ENCODE peak calls at places on chromosomes 13 and 19, in eight cellular contexts. F, S, U, Q, H, L, A and W are unnamed samples.

GRCh38 chr19:55605637-55606470 is at the start of gene ZNF865:
- DNase-seq in F (peak), S (peak), U (peak), Q (peak), H (peak), L (peak), A (peak), W (peak)

GRCh38 chr13:36493046-36493445 is 60.8 kb downstream of the CCNA1 start:
- DNase-seq in F (no peak), S (no peak), U (no peak), Q (no peak), H (no peak), L (no peak), A (no peak), W (no peak)

GRCh38 chr13:85970727-85971126 is 171.5 kb upstream of the SLITRK6 start:
- DNase-seq in F (no peak), S (peak), U (peak), Q (no peak), H (no peak), L (no peak), A (no peak), W (no peak)

GRCh38 chr13:43307921-43308433 is 284.6 kb downstream of the DNAJC15 start:
- DNase-seq in F (peak), S (peak), U (peak), Q (no peak), H (peak), L (peak), A (peak), W (peak)

GRCh38 chr19:40689339-40690049 is 957 bp downstream of the NUMBL start:
- DNase-seq in F (no peak), S (peak), U (no peak), Q (peak), H (peak), L (peak), A (no peak), W (no peak)

GRCh38 chr19:58334691-58335249 is 8.0 kb downstream of the ZSCAN22 start:
- DNase-seq in F (no peak), S (no peak), U (no peak), Q (no peak), H (no peak), L (no peak), A (no peak), W (no peak)

GRCh38 chr13:39451860-39452301 is 151.1 kb downstream of the LHFPL6 start:
- DNase-seq in F (no peak), S (peak), U (peak), Q (no peak), H (peak), L (peak), A (no peak), W (peak)

GRCh38 chr13:51826606-51827005 is 18.4 kb downstream of the TMEM272 start:
- DNase-seq in F (no peak), S (no peak), U (no peak), Q (no peak), H (no peak), L (no peak), A (no peak), W (no peak)

GRCh38 chr19:7670790-7671189 is 1.9 kb downstream of the RETN start:
- DNase-seq in F (no peak), S (no peak), U (no peak), Q (peak), H (no peak), L (no peak), A (no peak), W (no peak)

GRCh38 chr13:21849323-21849722 is 178.4 kb downstream of the FGF9 start:
- DNase-seq in F (no peak), S (peak), U (no peak), Q (no peak), H (no peak), L (no peak), A (no peak), W (no peak)

GRCh38 chr19:43711751-43712355 is 4.0 kb upstream of the IRGC start:
- DNase-seq in F (no peak), S (peak), U (no peak), Q (no peak), H (no peak), L (no peak), A (no peak), W (no peak)

GRCh38 chr13:60139272-60139671 is 24.5 kb downstream of the DIAPH3 start:
- DNase-seq in F (no peak), S (no peak), U (peak), Q (no peak), H (peak), L (peak), A (no peak), W (no peak)

GRCh38 chr13:75404721-75405120 is 77.2 kb downstream of the TBC1D4 start:
- DNase-seq in F (no peak), S (no peak), U (no peak), Q (no peak), H (no peak), L (no peak), A (no peak), W (no peak)

GRCh38 chr13:33310245-33311038 is 24.9 kb upstream of the STARD13 start:
- DNase-seq in F (no peak), S (no peak), U (no peak), Q (no peak), H (no peak), L (no peak), A (no peak), W (no peak)

GRCh38 chr13:40961224-40961623 is 57.9 kb downstream of the ELF1 start:
- DNase-seq in F (no peak), S (no peak), U (no peak), Q (no peak), H (no peak), L (no peak), A (no peak), W (no peak)

GRCh38 chr13:36074659-36075058 is 56.5 kb downstream of the DCLK1 start:
- DNase-seq in F (no peak), S (no peak), U (peak), Q (no peak), H (peak), L (no peak), A (no peak), W (no peak)

GRCh38 chr13:106710267-106710666 is 142.3 kb upstream of the ARGLU1 start:
- DNase-seq in F (no peak), S (peak), U (peak), Q (no peak), H (peak), L (no peak), A (no peak), W (peak)

GRCh38 chr19:30330266-30330665 is 41.9 kb upstream of the ZNF536 start:
- DNase-seq in F (no peak), S (no peak), U (no peak), Q (no peak), H (no peak), L (no peak), A (no peak), W (no peak)

GRCh38 chr13:52994051-52994450 is 34.6 kb upstream of the OLFM4 start:
- DNase-seq in F (no peak), S (no peak), U (no peak), Q (no peak), H (no peak), L (no peak), A (no peak), W (no peak)

GRCh38 chr13:45206340-45206739 is 5.5 kb upstream of the KCTD4 start:
- DNase-seq in F (peak), S (peak), U (peak), Q (no peak), H (peak), L (peak), A (peak), W (peak)

GRCh38 chr19:410243-410781 is 1.4 kb upstream of the C2CD4C start:
- DNase-seq in F (no peak), S (no peak), U (no peak), Q (peak), H (no peak), L (no peak), A (no peak), W (no peak)

GRCh38 chr13:113906566-113906965 is 42.7 kb upstream of the GAS6 start:
- DNase-seq in F (no peak), S (no peak), U (no peak), Q (peak), H (no peak), L (no peak), A (no peak), W (no peak)

GRCh38 chr13:40494932-40495619 is 171.4 kb downstream of the FOXO1 start:
- DNase-seq in F (no peak), S (no peak), U (no peak), Q (no peak), H (no peak), L (no peak), A (no peak), W (no peak)

GRCh38 chr19:55688422-55689218 is 13.6 kb downstream of the EPN1 start:
- DNase-seq in F (no peak), S (no peak), U (no peak), Q (no peak), H (no peak), L (no peak), A (no peak), W (no peak)

GRCh38 chr13:63044617-63045016 is 1629.0 kb upstream of the PCDH20 start:
- DNase-seq in F (no peak), S (no peak), U (no peak), Q (no peak), H (no peak), L (no peak), A (no peak), W (no peak)

GRCh38 chr13:93079294-93079693 is 147.3 kb upstream of the GPC6 start:
- DNase-seq in F (no peak), S (peak), U (peak), Q (no peak), H (peak), L (peak), A (no peak), W (peak)

GRCh38 chr19:52535831-52536800 is 8.6 kb downstream of the ZNF808 start:
- DNase-seq in F (peak), S (peak), U (peak), Q (peak), H (peak), L (peak), A (peak), W (peak)

GRCh38 chr13:47109028-47109427 is 212.2 kb upstream of the HTR2A start:
- DNase-seq in F (no peak), S (peak), U (no peak), Q (no peak), H (peak), L (no peak), A (no peak), W (no peak)

GRCh38 chr19:53549354-53549753 is 11.4 kb downstream of the ZNF331 start:
- DNase-seq in F (peak), S (peak), U (peak), Q (no peak), H (peak), L (peak), A (no peak), W (no peak)

GRCh38 chr19:19626516-19627441 is 1.2 kb downstream of the LPAR2 start:
- DNase-seq in F (no peak), S (no peak), U (no peak), Q (no peak), H (no peak), L (no peak), A (no peak), W (no peak)

GRCh38 chr19:19627442-19627715 is 641 bp downstream of the LPAR2 start:
- DNase-seq in F (no peak), S (no peak), U (no peak), Q (no peak), H (no peak), L (no peak), A (no peak), W (no peak)

GRCh38 chr19:19628499-19629134 is 597 bp upstream of the LPAR2 start:
- DNase-seq in F (no peak), S (peak), U (peak), Q (peak), H (peak), L (peak), A (no peak), W (no peak)

GRCh38 chr19:19630062-19630414 is 2.0 kb upstream of the LPAR2 start:
- DNase-seq in F (no peak), S (no peak), U (no peak), Q (no peak), H (no peak), L (no peak), A (no peak), W (no peak)

DNA sequence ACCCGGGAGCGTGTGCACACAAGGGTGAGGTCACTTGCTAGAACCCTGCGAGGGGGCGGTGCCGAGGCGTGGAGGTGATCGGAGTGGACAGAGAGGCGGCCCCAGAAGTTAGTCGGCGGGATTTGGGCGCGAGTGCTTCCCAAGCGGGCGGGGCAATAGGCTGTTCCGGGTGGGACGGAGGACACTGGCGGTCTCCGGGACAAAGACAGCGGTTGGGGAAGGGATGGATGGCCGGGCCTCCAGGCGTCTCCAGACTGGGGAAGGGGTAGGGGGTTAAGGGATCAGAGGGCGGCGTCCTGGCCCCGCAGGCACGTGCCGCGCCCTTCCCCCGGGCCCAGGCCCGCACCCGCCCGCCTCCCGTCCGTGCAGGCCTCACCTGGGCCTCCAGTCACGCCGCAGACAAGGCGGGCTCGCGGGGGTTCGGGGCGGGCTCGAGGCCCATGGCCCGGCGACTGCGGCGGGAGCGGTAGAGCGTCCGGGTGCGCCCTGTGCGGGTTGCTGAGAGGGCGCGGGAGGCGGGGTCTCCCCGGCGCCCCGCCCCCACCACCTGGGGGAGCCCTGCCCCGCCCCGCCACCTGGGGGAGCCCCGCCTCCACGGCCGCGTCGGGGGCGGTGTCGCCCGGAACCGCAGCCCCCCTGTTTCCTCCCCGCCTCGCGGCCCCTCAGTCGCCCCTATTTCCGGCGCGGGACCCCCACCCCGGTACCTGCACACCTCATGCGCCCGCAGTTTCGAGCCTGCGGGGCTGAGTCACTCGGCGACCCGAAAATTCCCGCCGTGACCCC is at the start of gene LPAR2:
- DNase-seq in F (no peak), S (no peak), U (no peak), Q (peak), H (peak), L (no peak), A (no peak), W (no peak)
- TF ChIP-seq CTCF in F (no peak), S (no peak), U (no peak), Q (no peak), H (no peak), L (no peak), A (no peak), W (no peak)

DNA sequence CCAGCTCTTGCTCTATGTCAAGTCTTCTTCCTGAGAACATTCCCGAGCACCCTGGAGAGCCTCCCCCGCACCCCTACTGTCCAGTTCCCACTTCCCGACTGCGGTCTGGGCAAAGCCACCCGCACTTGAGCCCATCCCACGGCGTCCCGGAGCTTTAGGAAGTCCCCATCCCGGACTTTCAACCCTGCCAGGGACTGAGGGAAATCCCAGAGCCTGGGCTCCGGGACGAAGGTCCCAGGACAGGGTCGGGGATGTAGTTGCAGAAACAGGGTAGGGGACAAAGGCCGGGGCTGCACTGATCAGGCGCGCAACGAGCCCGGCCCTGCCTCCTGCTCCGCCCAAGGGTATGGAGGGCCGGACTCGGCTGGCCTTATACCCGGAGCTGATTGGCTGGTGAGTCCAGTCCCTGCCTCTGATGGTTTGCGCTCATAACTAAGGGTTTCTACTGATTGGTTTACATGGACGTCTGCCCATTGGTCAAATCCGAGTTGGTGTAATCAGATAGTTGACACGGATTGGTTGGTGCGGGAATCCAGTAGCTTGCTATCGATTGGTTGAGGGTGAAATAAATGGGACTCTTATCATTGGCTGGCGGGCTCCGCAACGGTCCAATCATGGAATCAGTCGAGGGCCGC is 824 bp upstream of the MPND start:
- DNase-seq in F (peak), S (peak), U (peak), Q (peak), H (peak), L (peak), A (peak), W (peak)
- TF ChIP-seq CTCF in F (no peak), S (no peak), U (no peak), Q (no peak), H (no peak), L (no peak), A (no peak), W (no peak)

GRCh38 chr19:1748115-1748702 is 5.1 kb upstream of the ONECUT3 start:
- DNase-seq in F (no peak), S (no peak), U (no peak), Q (peak), H (no peak), L (no peak), A (no peak), W (no peak)
- TF ChIP-seq CTCF in F (no peak), S (no peak), U (no peak), Q (no peak), H (no peak), L (no peak), A (no peak), W (no peak)

DNA sequence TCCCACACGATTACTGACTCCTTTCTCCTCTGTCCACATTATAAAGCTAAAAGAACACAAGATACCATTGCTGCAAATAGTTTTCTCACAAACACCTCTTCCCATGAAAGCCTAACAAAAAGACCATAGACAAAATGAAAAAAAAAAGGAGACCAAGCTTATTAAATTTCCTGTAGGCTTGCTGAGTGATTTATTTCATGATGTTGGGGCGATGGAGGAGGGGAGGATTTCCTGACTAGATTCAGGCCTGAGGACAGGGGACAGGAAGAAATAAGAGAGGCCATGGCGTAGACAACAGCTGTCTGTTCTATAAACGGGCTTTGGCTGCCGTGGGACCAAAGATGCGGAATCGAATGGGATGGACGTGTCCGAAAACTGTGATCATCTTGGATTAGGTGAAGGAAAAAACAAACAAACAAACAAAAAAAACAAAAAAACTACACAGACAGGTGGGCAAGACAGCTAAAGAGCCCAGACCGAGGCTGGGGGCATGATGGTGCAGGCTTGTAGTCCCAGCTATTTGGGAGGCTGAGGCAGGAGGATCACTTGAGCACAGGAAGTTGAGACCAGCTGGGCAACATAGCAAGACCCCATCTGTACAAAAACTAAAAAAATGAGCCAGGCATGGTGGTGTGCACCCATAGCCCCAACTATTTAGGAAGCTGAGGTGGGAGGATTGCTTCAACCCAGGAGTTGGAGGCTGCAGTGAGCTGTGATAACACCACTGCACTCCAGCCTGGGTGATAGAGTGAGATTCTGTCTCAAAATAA is 5.3 kb downstream of the TMPRSS9 start:
- DNase-seq in F (no peak), S (no peak), U (no peak), Q (no peak), H (no peak), L (no peak), A (no peak), W (no peak)
- TF ChIP-seq CTCF in F (no peak), S (no peak), U (no peak), Q (no peak), H (no peak), L (no peak), A (no peak), W (no peak)

GRCh38 chr13:96796234-96796633 is 198.0 kb downstream of the OXGR1 start:
- DNase-seq in F (no peak), S (peak), U (no peak), Q (no peak), H (no peak), L (no peak), A (no peak), W (no peak)
- TF ChIP-seq CTCF in F (no peak), S (peak), U (peak), Q (no peak), H (peak), L (peak), A (no peak), W (no peak)

DNA sequence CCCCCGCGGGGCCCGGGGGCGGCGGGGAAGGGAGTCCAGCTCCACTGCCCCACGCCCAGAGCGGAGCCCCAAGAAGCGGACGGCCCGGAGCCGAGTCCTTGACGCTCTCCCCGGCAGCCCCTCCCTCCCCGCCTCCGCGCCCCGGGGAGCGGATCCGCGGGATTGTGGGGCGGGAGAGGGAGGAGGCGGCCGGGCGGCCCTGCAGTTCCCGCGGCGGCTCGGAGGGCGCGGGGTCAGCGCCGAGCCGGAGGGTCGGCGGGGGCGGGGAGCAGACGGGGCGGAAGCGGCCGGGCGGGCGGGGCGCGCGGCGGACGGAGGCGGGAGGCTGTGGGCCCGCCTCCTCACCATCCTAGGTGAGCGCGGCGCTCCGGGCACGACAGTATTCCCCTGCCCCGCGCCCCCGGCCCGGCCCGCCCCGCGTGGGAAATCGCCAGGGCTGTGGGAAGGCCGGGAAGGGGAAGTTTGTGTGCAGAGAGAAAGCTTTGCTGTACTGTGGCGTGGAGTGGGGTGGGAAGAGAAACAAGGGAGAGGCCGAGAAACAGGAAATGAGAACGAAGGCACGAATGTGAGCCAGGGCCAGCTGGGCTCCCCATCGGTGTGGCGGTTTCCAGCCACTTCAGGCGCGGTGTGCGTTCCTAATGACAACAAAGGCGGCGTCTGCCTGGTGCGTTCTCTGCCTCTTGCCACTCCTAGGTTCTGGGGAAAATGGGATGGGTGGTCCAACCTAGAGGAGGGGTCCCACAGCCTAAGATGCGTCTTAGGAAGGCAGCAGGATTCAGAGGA is 1.3 kb upstream of the KLF12 start:
- DNase-seq in F (peak), S (peak), U (peak), Q (peak), H (peak), L (peak), A (no peak), W (no peak)
- TF ChIP-seq CTCF in F (no peak), S (no peak), U (no peak), Q (no peak), H (no peak), L (peak), A (no peak), W (no peak)